ENCODE peak calls at places on chromosomes 11 and 22, in eight cellular contexts. C is choroid plexus epithelial cell; O is pancreas; K is posterior vena cava; X is H9; G is IMR-90; Y is NT2/D1; Z is activated CD4-positive, CD25-positive, alpha-beta regulatory T cell treated with anti-CD3 and anti-CD28 coated beads, Interleukin-2, amount 50 U/mL, for 72 hours. J is an unnamed sample.

GRCh38 chr11:63448646-63449045 is 42.3 kb downstream of the PLAAT5 start:
- DNase-seq in O (no peak), Y (peak), K (no peak), C (no peak), G (no peak), Z (no peak), X (peak), J (no peak)

GRCh38 chr11:35223429-35223828 is 84.5 kb downstream of the CD44 start:
- DNase-seq in G (peak), Y (no peak), Z (no peak), X (no peak), K (no peak), C (peak), O (no peak), J (peak)

GRCh38 chr11:7056828-7057513 is 31.8 kb upstream of the RBMXL2 start:
- DNase-seq in G (peak), Z (no peak), C (peak), O (no peak), X (no peak), Y (no peak), K (no peak), J (peak)

GRCh38 chr11:65355013-65355775 is 643 bp downstream of the TIGD3 start:
- DNase-seq in X (peak), Y (no peak), C (no peak), Z (peak), O (peak), G (no peak), K (no peak), J (no peak)

GRCh38 chr11:131938321-131938751 is 567.9 kb downstream of the NTM start:
- DNase-seq in G (no peak), K (no peak), O (no peak), Y (no peak), X (no peak), C (no peak), Z (no peak), J (no peak)

GRCh38 chr11:28139848-28140415 is 31.7 kb downstream of the METTL15 start:
- DNase-seq in O (no peak), G (no peak), K (no peak), Y (peak), C (no peak), Z (no peak), X (no peak), J (no peak)

GRCh38 chr11:131944709-131945108 is 574.3 kb downstream of the NTM start:
- DNase-seq in G (peak), K (no peak), Y (no peak), O (no peak), C (peak), Z (no peak), X (no peak), J (peak)

GRCh38 chr22:38208549-38209097 is 6.8 kb downstream of the MAFF start:
- DNase-seq in X (no peak), C (no peak), Y (no peak), G (no peak), K (no peak), O (no peak), Z (no peak), J (no peak)

GRCh38 chr11:93662177-93662575 is 694 bp downstream of the CEP295 start:
- DNase-seq in K (no peak), C (no peak), Z (no peak), Y (no peak), X (no peak), O (no peak), G (no peak), J (no peak)

GRCh38 chr22:24106385-24107381 is 74.6 kb upstream of the SUSD2 start:
- DNase-seq in Y (no peak), X (peak), G (no peak), C (peak), K (no peak), Z (peak), O (no peak), J (no peak)

GRCh38 chr11:120400564-120401364 is 64.6 kb downstream of the ARHGEF12 start:
- DNase-seq in X (no peak), G (peak), C (peak), Y (no peak), K (no peak), O (no peak), Z (no peak), J (peak)

GRCh38 chr11:35035894-35036408 is 103.0 kb upstream of the CD44 start:
- DNase-seq in X (no peak), K (no peak), G (peak), Y (no peak), Z (no peak), O (no peak), C (peak), J (peak)

GRCh38 chr11:69084371-69084770 is 35.6 kb downstream of the TPCN2 start:
- DNase-seq in C (no peak), G (no peak), Y (no peak), O (no peak), Z (no peak), K (no peak), X (no peak), J (no peak)

GRCh38 chr22:37260939-37261338 is 16.9 kb upstream of the RAC2 start:
- DNase-seq in K (peak), Z (peak), Y (no peak), G (peak), X (peak), C (peak), O (peak), J (peak)

GRCh38 chr22:38414009-38414395 is 41.0 kb downstream of the KCNJ4 start:
- DNase-seq in Z (peak), X (no peak), K (peak), O (peak), C (no peak), Y (no peak), G (no peak), J (no peak)

GRCh38 chr11:28598531-28598930 is 490.3 kb downstream of the METTL15 start:
- DNase-seq in X (no peak), G (no peak), Y (no peak), O (no peak), K (no peak), Z (no peak), C (no peak), J (no peak)

GRCh38 chr11:17745032-17745772 is 10.6 kb downstream of the KCNC1 start:
- DNase-seq in Y (no peak), Z (no peak), O (no peak), X (no peak), C (no peak), G (no peak), K (peak), J (no peak)

GRCh38 chr11:114972105-114972504 is 293.8 kb downstream of the NXPE2 start:
- DNase-seq in K (no peak), C (no peak), G (no peak), O (no peak), X (no peak), Z (no peak), Y (peak), J (no peak)

GRCh38 chr22:38464992-38465672 is 2.8 kb upstream of the KDELR3 start:
- DNase-seq in O (peak), Y (no peak), G (no peak), C (no peak), K (peak), X (no peak), Z (no peak), J (no peak)

GRCh38 chr22:48918585-48919186 is 909.0 kb downstream of the BRD1 start:
- DNase-seq in X (peak), Y (no peak), Z (no peak), K (no peak), O (no peak), C (no peak), G (no peak), J (no peak)

GRCh38 chr11:1546536-1547466 is 25.3 kb downstream of the DUSP8 start:
- DNase-seq in G (peak), K (no peak), C (peak), Y (peak), X (peak), O (peak), Z (peak), J (peak)

GRCh38 chr11:86695391-86695790 is 23.0 kb upstream of the ME3 start:
- DNase-seq in X (no peak), Y (no peak), C (peak), Z (no peak), G (peak), O (no peak), K (no peak), J (peak)

GRCh38 chr11:131750152-131750551 is 379.7 kb downstream of the NTM start:
- DNase-seq in X (no peak), G (no peak), Z (no peak), O (no peak), C (no peak), K (no peak), Y (no peak), J (no peak)